ENCODE peak calls at places on chromosomes 1 and 21, in ten cellular contexts. D is sigmoid colon, U is AG04450, X is neural crest cell, G is foreskin fibroblast, W is omental fat pad, H is Calu3, Q is H9, F is GM06990, P is brain microvascular endothelial cell. K is an unnamed sample.

GRCh38 chr1:109818351-109819325 is 54.9 kb upstream of the EPS8L3 start:
- DNase-seq in Q (peak), U (no peak), F (no peak), W (no peak), G (no peak), D (no peak), P (no peak), X (no peak), H (no peak), K (no peak)

GRCh38 chr1:213568929-213569815 is 418.6 kb upstream of the PROX1 start:
- DNase-seq in W (no peak), Q (no peak), F (no peak), G (no peak), P (no peak), U (no peak), X (no peak), H (no peak), D (no peak), K (no peak)

GRCh38 chr1:20601123-20601825 is 12.4 kb downstream of the CDA start:
- DNase-seq in X (no peak), F (no peak), G (peak), Q (no peak), H (no peak), D (no peak), U (no peak), P (peak), W (no peak), K (peak)

GRCh38 chr1:6497215-6497866 is 5.9 kb upstream of the PLEKHG5 start:
- DNase-seq in F (peak), P (no peak), D (no peak), W (no peak), Q (peak), G (no peak), H (no peak), X (peak), U (no peak), K (peak)

GRCh38 chr1:29503441-29503840 is 267.1 kb downstream of the PTPRU start:
- DNase-seq in D (peak), W (no peak), G (no peak), F (no peak), H (no peak), Q (peak), U (no peak), X (no peak), P (no peak), K (no peak)

GRCh38 chr1:167516404-167517388 is 1.6 kb downstream of the CD247 start:
- DNase-seq in Q (no peak), G (no peak), W (no peak), U (no peak), F (no peak), X (no peak), D (no peak), P (no peak), H (no peak), K (no peak)

GRCh38 chr1:39050001-39050400 is 23.9 kb downstream of the NDUFS5 start:
- DNase-seq in Q (no peak), G (no peak), P (no peak), D (no peak), F (no peak), H (no peak), X (no peak), U (no peak), W (no peak), K (no peak)

GRCh38 chr1:20723159-20723536 is 5.3 kb upstream of the KIF17 start:
- DNase-seq in G (no peak), D (no peak), P (no peak), W (no peak), Q (no peak), H (no peak), F (no peak), U (no peak), X (no peak), K (peak)

GRCh38 chr1:38071530-38072266 is 25.1 kb upstream of the POU3F1 start:
- DNase-seq in U (no peak), P (peak), W (no peak), F (no peak), Q (no peak), G (peak), D (no peak), H (no peak), X (no peak), K (peak)

GRCh38 chr1:212129781-212130180 is 94.2 kb downstream of the DTL start:
- DNase-seq in P (no peak), W (no peak), U (no peak), Q (no peak), X (no peak), D (no peak), F (no peak), G (no peak), H (no peak), K (no peak)

GRCh38 chr1:221887758-221888157 is 145.9 kb upstream of the DUSP10 start:
- DNase-seq in G (no peak), Q (no peak), W (no peak), X (no peak), F (no peak), P (no peak), U (no peak), H (no peak), D (no peak), K (no peak)

GRCh38 chr1:64240209-64240608 is 36.8 kb downstream of the UBE2U start:
- DNase-seq in U (no peak), W (no peak), P (no peak), X (no peak), Q (no peak), F (no peak), D (no peak), G (peak), H (no peak), K (no peak)

GRCh38 chr21:45178072-45178608 is 103.8 kb downstream of the ADARB1 start:
- DNase-seq in P (no peak), G (no peak), X (no peak), F (no peak), H (no peak), U (no peak), W (no peak), D (peak), Q (no peak), K (peak)

GRCh38 chr1:41418868-41419583 is 57.8 kb downstream of the FOXO6 start:
- DNase-seq in X (no peak), Q (peak), W (peak), U (peak), D (peak), P (peak), H (peak), G (peak), F (no peak), K (peak)

GRCh38 chr1:157111396-157112165 is 12.0 kb upstream of the ETV3L start:
- DNase-seq in F (no peak), P (no peak), D (no peak), X (no peak), U (no peak), Q (peak), H (no peak), G (no peak), W (no peak), K (peak)

GRCh38 chr1:8189931-8190483 is 127.9 kb upstream of the SLC45A1 start:
- DNase-seq in X (no peak), H (no peak), G (no peak), W (no peak), Q (no peak), D (no peak), U (no peak), F (no peak), P (no peak), K (peak)

GRCh38 chr1:158329807-158330206 is 1.5 kb downstream of the CD1B start:
- DNase-seq in X (no peak), U (no peak), Q (no peak), F (no peak), W (no peak), P (no peak), D (no peak), H (peak), G (no peak), K (no peak)

GRCh38 chr1:170395149-170395548 is 136.8 kb upstream of the GORAB start:
- DNase-seq in H (no peak), F (no peak), X (no peak), P (no peak), D (no peak), W (no peak), G (no peak), U (no peak), Q (no peak), K (no peak)

GRCh38 chr21:26028183-26028582 is 142.4 kb downstream of the APP start:
- DNase-seq in X (no peak), U (no peak), Q (no peak), G (no peak), W (no peak), P (no peak), H (no peak), D (no peak), F (no peak), K (peak)

GRCh38 chr1:113040041-113040440 is 33.0 kb upstream of the LRIG2 start:
- DNase-seq in H (no peak), X (no peak), D (no peak), U (no peak), P (no peak), W (no peak), Q (no peak), F (no peak), G (no peak), K (no peak)

GRCh38 chr1:85606414-85606800 is 25.8 kb downstream of the CCN1 start:
- DNase-seq in P (no peak), D (no peak), Q (no peak), X (no peak), F (no peak), G (no peak), W (no peak), H (no peak), U (no peak), K (no peak)

GRCh38 chr1:235012436-235013210 is 116.0 kb downstream of the TOMM20 start:
- DNase-seq in X (no peak), G (no peak), Q (no peak), H (no peak), P (no peak), W (no peak), D (no peak), F (peak), U (no peak), K (peak)

GRCh38 chr21:36747114-36747814 is 48.3 kb downstream of the SIM2 start:
- DNase-seq in F (no peak), W (no peak), U (no peak), H (peak), X (no peak), G (no peak), Q (peak), P (no peak), D (no peak), K (peak)

GRCh38 chr1:53359934-53360276 is 32.0 kb upstream of the LRP8 start:
- DNase-seq in F (no peak), X (no peak), H (no peak), U (no peak), W (no peak), P (no peak), G (no peak), Q (no peak), D (no peak), K (no peak)

GRCh38 chr1:198776602-198777029 is 137.8 kb downstream of the PTPRC start:
- DNase-seq in U (peak), G (peak), W (no peak), D (peak), X (no peak), P (peak), Q (no peak), F (no peak), H (no peak), K (peak)

GRCh38 chr1:210582186-210582981 is 253.7 kb downstream of the HHAT start:
- DNase-seq in D (no peak), F (no peak), G (no peak), W (no peak), U (no peak), P (no peak), H (no peak), X (no peak), Q (no peak), K (no peak)

GRCh38 chr1:206933333-206933945 is 11.7 kb upstream of the FCMR start:
- DNase-seq in H (peak), F (peak), G (no peak), P (no peak), U (no peak), W (no peak), D (no peak), Q (peak), X (no peak), K (no peak)

GRCh38 chr1:156504062-156504813 is 3.7 kb upstream of the MEF2D start:
- DNase-seq in Q (no peak), G (no peak), F (no peak), H (no peak), X (no peak), P (no peak), D (no peak), U (no peak), W (no peak), K (no peak)

GRCh38 chr1:77036560-77036959 is 169.3 kb downstream of the ST6GALNAC5 start:
- DNase-seq in H (peak), Q (no peak), P (peak), W (no peak), D (no peak), U (peak), F (no peak), X (no peak), G (peak), K (no peak)

GRCh38 chr1:68216088-68216487 is 16.2 kb downstream of the WLS start:
- DNase-seq in X (no peak), P (no peak), H (no peak), W (no peak), G (no peak), U (no peak), Q (no peak), D (no peak), F (no peak), K (no peak)

GRCh38 chr1:30966690-30967369 is 58.3 kb upstream of the SDC3 start:
- DNase-seq in U (peak), H (no peak), G (peak), X (no peak), Q (no peak), P (peak), D (no peak), F (no peak), W (no peak), K (peak)

GRCh38 chr1:61853545-61853944 is 111.3 kb downstream of the PATJ start:
- DNase-seq in X (no peak), D (no peak), U (no peak), W (no peak), P (no peak), G (peak), Q (no peak), F (no peak), H (no peak), K (no peak)

GRCh38 chr1:12177999-12178441 is 11.2 kb downstream of the TNFRSF1B start:
- DNase-seq in W (peak), G (peak), D (peak), Q (peak), F (no peak), P (peak), U (peak), X (no peak), H (peak), K (peak)

GRCh38 chr1:92854386-92854785 is 22.5 kb downstream of the RPL5 start:
- DNase-seq in G (no peak), P (no peak), Q (no peak), X (no peak), W (no peak), F (no peak), D (no peak), U (no peak), H (no peak), K (no peak)

GRCh38 chr1:89804646-89805237 is 16.1 kb upstream of the LRRC8D start:
- DNase-seq in F (peak), X (peak), H (peak), D (peak), G (peak), W (peak), U (peak), Q (peak), P (peak), K (peak)

GRCh38 chr1:171372418-171373088 is 58.6 kb downstream of the FMO4 start:
- DNase-seq in W (no peak), P (no peak), Q (no peak), X (no peak), G (no peak), F (no peak), H (no peak), U (no peak), D (no peak), K (no peak)

GRCh38 chr1:241593186-241593585 is 47.0 kb downstream of the CHML start:
- DNase-seq in D (no peak), G (no peak), X (no peak), F (no peak), U (no peak), W (no peak), Q (no peak), P (no peak), H (no peak), K (no peak)

GRCh38 chr21:14554948-14555347 is 8.8 kb upstream of the SAMSN1 start:
- DNase-seq in X (no peak), Q (no peak), U (no peak), H (no peak), D (no peak), P (peak), W (no peak), F (no peak), G (no peak), K (no peak)

GRCh38 chr21:14559144-14559543 is 13.0 kb upstream of the SAMSN1 start:
- DNase-seq in P (no peak), X (no peak), Q (no peak), U (no peak), W (no peak), F (no peak), D (no peak), H (no peak), G (no peak), K (no peak)

GRCh38 chr21:14560555-14560954 is 14.4 kb upstream of the SAMSN1 start:
- DNase-seq in D (no peak), W (no peak), Q (no peak), P (no peak), U (no peak), X (no peak), G (no peak), H (no peak), F (no peak), K (no peak)

GRCh38 chr21:14560139-14560538 is 14.0 kb upstream of the SAMSN1 start:
- DNase-seq in H (no peak), U (no peak), F (no peak), X (no peak), W (no peak), Q (no peak), D (no peak), G (no peak), P (no peak), K (no peak)

GRCh38 chr21:14557413-14557812 is 11.3 kb upstream of the SAMSN1 start:
- DNase-seq in F (no peak), U (no peak), P (no peak), H (no peak), Q (no peak), W (no peak), D (no peak), G (no peak), X (no peak), K (peak)
- TF ChIP-seq CTCF in F (no peak), U (no peak), P (no peak), H (no peak), Q (no peak), W (no peak), D (no peak), G (no peak), X (no peak), K (no peak)

GRCh38 chr1:36612881-36613280 is 130.2 kb upstream of the CSF3R start:
- DNase-seq in Q (no peak), F (no peak), X (no peak), W (no peak), G (no peak), D (no peak), H (no peak), U (no peak), P (no peak), K (no peak)
- TF ChIP-seq CTCF in Q (peak), F (no peak), X (peak), W (no peak), G (no peak), D (no peak), H (no peak), U (no peak), P (peak), K (no peak)

GRCh38 chr1:150537732-150538684 is 11.2 kb upstream of the ADAMTSL4 start:
- DNase-seq in H (no peak), D (peak), F (no peak), G (no peak), X (no peak), U (peak), Q (peak), W (no peak), P (peak), K (peak)
- TF ChIP-seq CTCF in H (no peak), D (no peak), F (no peak), G (peak), X (peak), U (no peak), Q (peak), W (no peak), P (no peak), K (peak)

GRCh38 chr21:35021546-35021945 is 27.6 kb downstream of the RUNX1 start:
- DNase-seq in Q (no peak), G (no peak), F (no peak), X (no peak), D (no peak), H (no peak), U (no peak), P (no peak), W (no peak), K (no peak)

GRCh38 chr21:35019631-35020032 is 29.5 kb downstream of the RUNX1 start:
- DNase-seq in X (no peak), Q (no peak), W (no peak), H (peak), D (no peak), U (no peak), F (no peak), P (no peak), G (no peak), K (no peak)

GRCh38 chr21:35020902-35021301 is 28.2 kb downstream of the RUNX1 start:
- DNase-seq in D (no peak), Q (no peak), U (no peak), G (no peak), X (no peak), P (no peak), H (no peak), W (no peak), F (no peak), K (peak)

GRCh38 chr21:35023396-35024070 is 25.6 kb downstream of the RUNX1 start:
- DNase-seq in D (no peak), U (no peak), X (no peak), F (no peak), G (no peak), P (no peak), W (no peak), H (no peak), Q (no peak), K (no peak)

GRCh38 chr21:35020446-35020845 is 28.7 kb downstream of the RUNX1 start:
- DNase-seq in D (no peak), F (no peak), X (no peak), W (no peak), G (no peak), H (no peak), P (no peak), U (no peak), Q (no peak), K (no peak)
- TF ChIP-seq CTCF in D (no peak), F (no peak), X (no peak), W (no peak), G (no peak), H (no peak), P (no peak), U (no peak), Q (no peak), K (no peak)

GRCh38 chr1:160779662-160780397 is 16.1 kb upstream of the LY9 start:
- DNase-seq in X (peak), F (no peak), D (no peak), P (no peak), H (peak), W (no peak), G (no peak), Q (peak), U (no peak), K (no peak)
- TF ChIP-seq CTCF in X (peak), F (peak), D (no peak), P (peak), H (peak), W (no peak), G (no peak), Q (peak), U (peak), K (peak)

GRCh38 chr1:96721382-96722160 is at the start of gene PTBP2:
- DNase-seq in W (peak), X (peak), U (peak), G (peak), P (peak), Q (peak), D (peak), F (peak), H (peak), K (peak)
- TF ChIP-seq CTCF in W (no peak), X (no peak), U (no peak), G (no peak), P (no peak), Q (no peak), D (no peak), F (no peak), H (no peak), K (no peak)